ENCODE peak calls at places on chromosomes 4 and X, in five cellular contexts. K is T-helper 17 cell; M is NCI-H345; G is CD4-positive, alpha-beta T cell; O is RWPE1. V is an unnamed sample.

GRCh38 chr4:126007142-126007541 is 692.4 kb downstream of the FAT4 start:
- DNase-seq in K (no peak), M (no peak), G (no peak), O (no peak), V (no peak)

GRCh38 chrX:130224810-130225209 is 43.9 kb downstream of the ZNF280C start:
- DNase-seq in K (no peak), M (no peak), G (no peak), O (no peak), V (no peak)

GRCh38 chrX:141724186-141724585 is 25.6 kb upstream of the SPANXD start:
- DNase-seq in K (no peak), M (no peak), G (no peak), O (no peak), V (no peak)

GRCh38 chrX:70044541-70045245 is 5.0 kb downstream of the AWAT2 start:
- DNase-seq in K (no peak), M (no peak), G (no peak), O (no peak), V (no peak)

GRCh38 chr4:780730-781492 is 45.0 kb downstream of the CPLX1 start:
- DNase-seq in K (no peak), M (no peak), G (no peak), O (no peak), V (no peak)

GRCh38 chrX:54288989-54289388 is 68.9 kb downstream of the WNK3 start:
- DNase-seq in K (no peak), M (no peak), G (no peak), O (no peak), V (no peak)

GRCh38 chr4:88591787-88592599 is at the start of gene HERC3:
- DNase-seq in K (peak; percentile 87), M (peak; percentile 81), G (peak; percentile 81), O (peak; percentile 88), V (peak; percentile 86)

GRCh38 chr4:82462415-82462831 is 32.0 kb downstream of the ENOPH1 start:
- DNase-seq in K (peak; percentile 59), M (peak; percentile 80), G (peak; percentile 68), O (peak; percentile 91), V (peak; percentile 83)

GRCh38 chrX:44514272-44514671 is 28.4 kb downstream of the FUNDC1 start:
- DNase-seq in K (no peak), M (no peak), G (no peak), O (no peak), V (no peak)

GRCh38 chr4:128281354-128281753 is 6.3 kb downstream of the PGRMC2 start:
- DNase-seq in K (no peak), M (no peak), G (no peak), O (no peak), V (no peak)

V was measured in activated gamma-delta T cell treated with Interleukin-2 at 50 U/mL for 16 hours.